ENCODE peak calls at places on chromosome 17, in five cellular contexts. C is kidney tubule cell; B is effector memory CD4-positive, alpha-beta T cell; A is fibroblast of lung; X is GM04503. V is an unnamed sample.

GRCh38 chr17:67517335-67517734 is 140.3 kb downstream of the PITPNC1 start:
- DNase-seq in C (no peak), X (no peak), A (no peak), B (no peak), V (no peak)

GRCh38 chr17:34306466-34306865 is 12.8 kb upstream of the CCL8 start:
- DNase-seq in C (peak; percentile 76), X (no peak), B (no peak), A (peak; percentile 70), V (no peak)

GRCh38 chr17:73882590-73882989 is 238.3 kb upstream of the SDK2 start:
- DNase-seq in C (no peak), X (no peak), A (no peak), B (no peak), V (no peak)

GRCh38 chr17:42706732-42707131 is 24.4 kb downstream of the CNTNAP1 start:
- DNase-seq in C (no peak), B (peak; percentile 37), A (no peak), X (no peak), V (peak; percentile 65)

GRCh38 chr17:66716236-66717026 is 118.5 kb upstream of the CACNG5 start:
- DNase-seq in B (no peak), C (no peak), X (no peak), A (peak; percentile 43), V (no peak)

GRCh38 chr17:74544991-74545441 is 899 bp downstream of the CD300C start:
- DNase-seq in C (no peak), A (no peak), X (no peak), B (no peak), V (no peak)

GRCh38 chr17:20992987-20993862 is 49.6 kb downstream of the USP22 start:
- DNase-seq in A (peak; percentile 86), C (peak; percentile 58), X (no peak), B (peak; percentile 47), V (peak; percentile 3)

GRCh38 chr17:67053438-67054000 is 9.2 kb downstream of the CACNG1 start:
- DNase-seq in A (no peak), C (no peak), X (no peak), B (no peak), V (no peak)

GRCh38 chr17:31561469-31562412 is 170.3 kb downstream of the RAB11FIP4 start:
- DNase-seq in B (no peak), C (peak; percentile 71), A (peak; percentile 52), X (no peak), V (no peak)

GRCh38 chr17:17886747-17887146 is 50.0 kb upstream of the SREBF1 start:
- DNase-seq in B (no peak), C (no peak), X (no peak), A (no peak), V (no peak)

GRCh38 chr17:21134559-21134958 is 7.8 kb downstream of the DHRS7B start:
- DNase-seq in X (no peak), C (no peak), A (no peak), B (no peak), V (no peak)